ENCODE peak calls at places on chromosomes 5 and 9, in ten cellular contexts. One of them, this sample, is unnamed.
A peak's percentile ranks its signal among the peaks of the same experiment; 100 is the strongest.

GRCh38 chr5:15023846-15024245 is 152.3 kb upstream of the ANKH start:
- DNase-seq in tibial nerve: no peak
- DNase-seq in AG10803: peak; percentile 71
- DNase-seq in neural crest cell: no peak
- DNase-seq in hepatocyte: no peak
- DNase-seq in kidney: no peak
- DNase-seq in right lobe of liver: no peak
- DNase-seq in Calu3: no peak
- DNase-seq in glutamatergic neuron: no peak
- DNase-seq in upper lobe of right lung: no peak
- DNase-seq in this sample: no peak

GRCh38 chr9:6034954-6035353 is 19.5 kb upstream of the RANBP6 start:
- DNase-seq in glutamatergic neuron: no peak
- DNase-seq in right lobe of liver: no peak
- DNase-seq in tibial nerve: no peak
- DNase-seq in kidney: no peak
- DNase-seq in neural crest cell: no peak
- DNase-seq in hepatocyte: no peak
- DNase-seq in Calu3: no peak
- DNase-seq in upper lobe of right lung: no peak
- DNase-seq in AG10803: no peak
- DNase-seq in this sample: no peak

GRCh38 chr5:10474521-10475075 is 32.9 kb downstream of the ROPN1L start:
- DNase-seq in hepatocyte: no peak
- DNase-seq in Calu3: no peak
- DNase-seq in neural crest cell: no peak
- DNase-seq in AG10803: peak; percentile 88
- DNase-seq in upper lobe of right lung: no peak
- DNase-seq in kidney: no peak
- DNase-seq in tibial nerve: no peak
- DNase-seq in glutamatergic neuron: no peak
- DNase-seq in right lobe of liver: no peak
- DNase-seq in this sample: no peak

GRCh38 chr9:1233568-1233967 is 183.4 kb downstream of the DMRT2 start:
- DNase-seq in upper lobe of right lung: no peak
- DNase-seq in neural crest cell: no peak
- DNase-seq in kidney: no peak
- DNase-seq in right lobe of liver: no peak
- DNase-seq in AG10803: peak; percentile 47
- DNase-seq in tibial nerve: no peak
- DNase-seq in hepatocyte: no peak
- DNase-seq in glutamatergic neuron: no peak
- DNase-seq in Calu3: no peak
- DNase-seq in this sample: no peak

GRCh38 chr5:176438959-176439757 is 9.0 kb upstream of the FAF2 start:
- DNase-seq in hepatocyte: no peak
- DNase-seq in Calu3: no peak
- DNase-seq in right lobe of liver: no peak
- DNase-seq in neural crest cell: no peak
- DNase-seq in tibial nerve: no peak
- DNase-seq in upper lobe of right lung: no peak
- DNase-seq in kidney: no peak
- DNase-seq in glutamatergic neuron: no peak
- DNase-seq in AG10803: peak; percentile 62
- DNase-seq in this sample: no peak

GRCh38 chr9:123753669-123754307 is 176.1 kb downstream of the DENND1A start:
- DNase-seq in neural crest cell: no peak
- DNase-seq in kidney: no peak
- DNase-seq in right lobe of liver: no peak
- DNase-seq in Calu3: peak; percentile 10
- DNase-seq in tibial nerve: no peak
- DNase-seq in hepatocyte: no peak
- DNase-seq in upper lobe of right lung: no peak
- DNase-seq in glutamatergic neuron: no peak
- DNase-seq in AG10803: no peak
- DNase-seq in this sample: no peak

GRCh38 chr5:10762776-10763500 is 1.9 kb upstream of the DAP start:
- DNase-seq in glutamatergic neuron: no peak
- DNase-seq in kidney: no peak
- DNase-seq in upper lobe of right lung: no peak
- DNase-seq in AG10803: no peak
- DNase-seq in Calu3: no peak
- DNase-seq in hepatocyte: no peak
- DNase-seq in neural crest cell: no peak
- DNase-seq in tibial nerve: no peak
- DNase-seq in right lobe of liver: no peak
- DNase-seq in this sample: no peak

GRCh38 chr9:93582115-93582514 is 5.7 kb downstream of the PHF2 start:
- DNase-seq in kidney: no peak
- DNase-seq in Calu3: no peak
- DNase-seq in tibial nerve: no peak
- DNase-seq in right lobe of liver: no peak
- DNase-seq in glutamatergic neuron: no peak
- DNase-seq in upper lobe of right lung: peak; percentile 76
- DNase-seq in AG10803: no peak
- DNase-seq in neural crest cell: no peak
- DNase-seq in hepatocyte: peak; percentile 74
- DNase-seq in this sample: no peak

GRCh38 chr9:76989501-76989900 is 30.0 kb upstream of the FOXB2 start:
- DNase-seq in kidney: no peak
- DNase-seq in right lobe of liver: no peak
- DNase-seq in AG10803: no peak
- DNase-seq in glutamatergic neuron: no peak
- DNase-seq in hepatocyte: no peak
- DNase-seq in neural crest cell: no peak
- DNase-seq in tibial nerve: no peak
- DNase-seq in upper lobe of right lung: no peak
- DNase-seq in Calu3: no peak
- DNase-seq in this sample: no peak

GRCh38 chr5:141330299-141331080 is at the start of gene PCDHGA1:
- DNase-seq in upper lobe of right lung: no peak
- DNase-seq in AG10803: peak; percentile 70
- DNase-seq in kidney: no peak
- DNase-seq in Calu3: no peak
- DNase-seq in tibial nerve: no peak
- DNase-seq in hepatocyte: no peak
- DNase-seq in glutamatergic neuron: no peak
- DNase-seq in right lobe of liver: peak; percentile 26
- DNase-seq in neural crest cell: no peak
- DNase-seq in this sample: peak; percentile 56
- TF ChIP-seq CTCF in upper lobe of right lung: peak; percentile 21
- TF ChIP-seq CTCF in AG10803: peak; percentile 72
- TF ChIP-seq CTCF in kidney: peak; percentile 21
- TF ChIP-seq CTCF in Calu3: no peak
- TF ChIP-seq CTCF in tibial nerve: no peak
- TF ChIP-seq CTCF in hepatocyte: no peak
- TF ChIP-seq CTCF in glutamatergic neuron: no peak
- TF ChIP-seq CTCF in right lobe of liver: no peak
- TF ChIP-seq CTCF in neural crest cell: peak; percentile 34
- TF ChIP-seq CTCF in this sample: no peak

DNA sequence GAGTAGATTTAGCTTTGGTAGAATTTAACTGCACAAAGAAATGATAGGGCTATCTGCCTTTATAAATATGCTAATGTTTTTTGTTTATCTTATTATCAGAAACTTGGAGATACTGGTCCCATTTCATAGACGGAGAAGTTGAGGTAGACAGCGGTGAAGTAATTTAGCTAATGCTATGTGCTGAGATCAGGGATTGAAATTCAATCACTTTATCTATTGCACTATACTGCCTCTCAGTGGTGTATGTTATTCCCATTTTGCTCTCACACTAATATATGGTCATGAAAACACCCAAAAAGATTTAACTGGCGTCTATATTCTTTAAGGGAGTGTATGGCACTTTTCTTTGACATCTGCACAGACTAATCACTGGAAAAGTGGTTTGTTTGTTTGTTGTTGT is 725.9 kb upstream of the WWC1 start:
- DNase-seq in right lobe of liver: no peak
- DNase-seq in upper lobe of right lung: no peak
- DNase-seq in Calu3: no peak
- DNase-seq in kidney: no peak
- DNase-seq in neural crest cell: no peak
- DNase-seq in AG10803: peak; percentile 41
- DNase-seq in tibial nerve: no peak
- DNase-seq in glutamatergic neuron: no peak
- DNase-seq in hepatocyte: peak; percentile 9
- DNase-seq in this sample: no peak
- TF ChIP-seq CTCF in right lobe of liver: peak; percentile 42
- TF ChIP-seq CTCF in upper lobe of right lung: peak; percentile 12
- TF ChIP-seq CTCF in Calu3: no peak
- TF ChIP-seq CTCF in kidney: no peak
- TF ChIP-seq CTCF in neural crest cell: peak; percentile 61
- TF ChIP-seq CTCF in AG10803: peak; percentile 57
- TF ChIP-seq CTCF in tibial nerve: no peak
- TF ChIP-seq CTCF in glutamatergic neuron: no peak
- TF ChIP-seq CTCF in hepatocyte: peak; percentile 44
- TF ChIP-seq CTCF in this sample: no peak

GRCh38 chr9:19946446-19947109 is 157.7 kb upstream of the SLC24A2 start:
- DNase-seq in kidney: no peak
- DNase-seq in neural crest cell: no peak
- DNase-seq in Calu3: no peak
- DNase-seq in hepatocyte: peak; percentile 60
- DNase-seq in tibial nerve: no peak
- DNase-seq in right lobe of liver: no peak
- DNase-seq in AG10803: peak; percentile 15
- DNase-seq in upper lobe of right lung: no peak
- DNase-seq in glutamatergic neuron: no peak
- DNase-seq in this sample: peak; percentile 35
- TF ChIP-seq CTCF in kidney: peak; percentile 18
- TF ChIP-seq CTCF in neural crest cell: peak; percentile 54
- TF ChIP-seq CTCF in Calu3: no peak
- TF ChIP-seq CTCF in hepatocyte: peak; percentile 61
- TF ChIP-seq CTCF in tibial nerve: no peak
- TF ChIP-seq CTCF in right lobe of liver: no peak
- TF ChIP-seq CTCF in AG10803: peak; percentile 38
- TF ChIP-seq CTCF in upper lobe of right lung: peak; percentile 15
- TF ChIP-seq CTCF in glutamatergic neuron: peak; percentile 13
- TF ChIP-seq CTCF in this sample: peak; percentile 24

DNA sequence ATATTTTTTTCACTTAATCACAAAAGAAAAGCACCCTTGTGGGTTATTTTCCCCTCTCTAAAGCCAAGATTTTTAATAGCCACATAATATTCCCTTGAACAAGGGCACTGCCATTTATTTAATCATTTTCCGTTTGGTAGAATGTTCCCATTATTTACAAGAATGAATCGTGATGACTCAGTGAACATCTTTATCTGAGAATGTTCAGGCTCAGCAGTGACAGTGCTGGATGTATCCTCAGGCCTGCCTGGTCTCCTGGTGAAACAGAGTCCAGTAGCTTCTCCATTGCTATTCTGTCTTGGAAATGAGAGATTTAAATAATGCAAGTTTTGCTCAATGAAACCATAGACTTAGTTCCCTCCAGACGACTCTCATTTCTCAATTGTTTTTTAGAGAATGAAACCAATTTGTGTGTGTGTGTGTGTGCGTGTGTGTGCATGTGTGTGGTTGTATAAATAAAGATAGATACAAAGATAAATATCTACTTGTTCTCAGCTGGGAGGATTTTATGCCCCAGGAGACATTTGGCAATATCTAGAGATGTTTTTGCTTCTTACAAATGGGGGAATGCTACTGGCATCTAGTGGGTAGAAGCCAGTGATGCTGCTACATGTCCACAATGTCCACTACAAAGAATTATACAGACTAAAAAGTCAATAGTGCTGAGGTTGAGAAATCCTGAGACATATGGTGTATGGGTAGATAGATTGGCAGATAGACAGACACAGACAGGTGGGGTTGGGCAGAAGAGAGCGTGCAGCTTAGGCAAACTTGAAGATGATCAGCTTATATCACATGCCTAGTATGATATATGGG is 55.0 kb downstream of the PAPPA start:
- DNase-seq in glutamatergic neuron: no peak
- DNase-seq in Calu3: no peak
- DNase-seq in hepatocyte: no peak
- DNase-seq in right lobe of liver: no peak
- DNase-seq in tibial nerve: no peak
- DNase-seq in neural crest cell: no peak
- DNase-seq in upper lobe of right lung: no peak
- DNase-seq in AG10803: peak; percentile 64
- DNase-seq in kidney: no peak
- DNase-seq in this sample: no peak
- TF ChIP-seq CTCF in glutamatergic neuron: no peak
- TF ChIP-seq CTCF in Calu3: no peak
- TF ChIP-seq CTCF in hepatocyte: peak; percentile 15
- TF ChIP-seq CTCF in right lobe of liver: no peak
- TF ChIP-seq CTCF in tibial nerve: no peak
- TF ChIP-seq CTCF in neural crest cell: no peak
- TF ChIP-seq CTCF in upper lobe of right lung: no peak
- TF ChIP-seq CTCF in AG10803: peak; percentile 47
- TF ChIP-seq CTCF in kidney: no peak
- TF ChIP-seq CTCF in this sample: no peak

DNA sequence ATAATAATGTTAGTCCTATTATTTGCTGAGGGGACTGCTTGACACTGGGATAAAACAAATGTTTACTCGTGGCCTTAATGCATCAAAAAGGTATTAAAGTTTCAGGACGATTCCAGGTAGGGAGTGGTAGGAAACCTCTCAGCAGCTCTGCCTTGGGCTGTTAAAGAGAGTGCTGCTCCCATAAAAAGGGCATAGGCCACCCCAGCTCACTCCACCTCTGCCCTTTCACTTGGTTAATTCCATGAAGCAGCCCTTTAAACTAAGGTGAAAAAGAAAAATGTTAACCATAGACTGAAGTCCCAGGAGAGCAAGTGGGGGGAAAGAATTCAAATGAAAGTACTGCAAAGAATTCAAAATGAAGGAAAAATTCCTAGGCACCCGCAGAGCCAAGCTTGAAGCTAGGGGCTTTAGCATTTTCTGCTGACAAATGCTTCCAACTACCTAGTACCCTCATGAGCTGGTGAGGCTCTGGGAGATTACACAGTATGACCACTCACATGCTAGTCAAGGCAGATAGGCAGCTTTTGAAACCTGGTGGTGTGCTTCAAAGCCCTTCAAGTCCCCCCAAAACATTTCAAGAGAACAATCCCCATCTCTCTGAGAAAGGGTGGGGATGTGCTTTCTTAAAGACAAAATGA is 8.5 kb downstream of the KLF9 start:
- DNase-seq in glutamatergic neuron: no peak
- DNase-seq in AG10803: peak; percentile 25
- DNase-seq in neural crest cell: no peak
- DNase-seq in kidney: no peak
- DNase-seq in upper lobe of right lung: no peak
- DNase-seq in tibial nerve: no peak
- DNase-seq in right lobe of liver: no peak
- DNase-seq in hepatocyte: no peak
- DNase-seq in Calu3: no peak
- DNase-seq in this sample: no peak
- TF ChIP-seq CTCF in glutamatergic neuron: no peak
- TF ChIP-seq CTCF in AG10803: no peak
- TF ChIP-seq CTCF in neural crest cell: no peak
- TF ChIP-seq CTCF in kidney: no peak
- TF ChIP-seq CTCF in upper lobe of right lung: no peak
- TF ChIP-seq CTCF in tibial nerve: no peak
- TF ChIP-seq CTCF in right lobe of liver: no peak
- TF ChIP-seq CTCF in hepatocyte: no peak
- TF ChIP-seq CTCF in Calu3: no peak
- TF ChIP-seq CTCF in this sample: no peak

This sample was measured in activated CD8-positive, alpha-beta T cell treated with anti-CD3 and anti-CD28 coated beads for 36 hours.